ENCODE peak calls at places on chromosome 4, in four cellular contexts. One of them, this sample, is unnamed.

GRCh38 chr4:125140966-125141495 is 173.7 kb upstream of the FAT4 start:
- DNase-seq in NCI-H345: no peak
- DNase-seq in stimulated activated CD8-positive, alpha-beta memory T cell treated with anti-CD3 and anti-CD28 coated beads, Interleukin-4, amount 100 ng/mL, for 24 hours: no peak
- DNase-seq in AG10803: peak
- DNase-seq in this sample: peak

GRCh38 chr4:65482410-65482809 is 187.9 kb downstream of the EPHA5 start:
- DNase-seq in stimulated activated CD8-positive, alpha-beta memory T cell treated with anti-CD3 and anti-CD28 coated beads, Interleukin-4, amount 100 ng/mL, for 24 hours: no peak
- DNase-seq in NCI-H345: no peak
- DNase-seq in AG10803: no peak
- DNase-seq in this sample: no peak

GRCh38 chr4:93646225-93646930 is 182.2 kb upstream of the ATOH1 start:
- DNase-seq in AG10803: no peak
- DNase-seq in NCI-H345: no peak
- DNase-seq in stimulated activated CD8-positive, alpha-beta memory T cell treated with anti-CD3 and anti-CD28 coated beads, Interleukin-4, amount 100 ng/mL, for 24 hours: no peak
- DNase-seq in this sample: no peak

GRCh38 chr4:182829196-182829595 is 88.0 kb downstream of the DCTD start:
- DNase-seq in NCI-H345: no peak
- DNase-seq in stimulated activated CD8-positive, alpha-beta memory T cell treated with anti-CD3 and anti-CD28 coated beads, Interleukin-4, amount 100 ng/mL, for 24 hours: no peak
- DNase-seq in AG10803: no peak
- DNase-seq in this sample: no peak

GRCh38 chr4:87677731-87678130 is 27.7 kb downstream of the DMP1 start:
- DNase-seq in AG10803: no peak
- DNase-seq in NCI-H345: no peak
- DNase-seq in stimulated activated CD8-positive, alpha-beta memory T cell treated with anti-CD3 and anti-CD28 coated beads, Interleukin-4, amount 100 ng/mL, for 24 hours: no peak
- DNase-seq in this sample: no peak

GRCh38 chr4:138311771-138312535 is 69.8 kb upstream of the SLC7A11 start:
- DNase-seq in NCI-H345: no peak
- DNase-seq in stimulated activated CD8-positive, alpha-beta memory T cell treated with anti-CD3 and anti-CD28 coated beads, Interleukin-4, amount 100 ng/mL, for 24 hours: no peak
- DNase-seq in AG10803: peak
- DNase-seq in this sample: no peak

GRCh38 chr4:76251448-76252270 is at the start of gene FAM47E:
- DNase-seq in NCI-H345: peak
- DNase-seq in stimulated activated CD8-positive, alpha-beta memory T cell treated with anti-CD3 and anti-CD28 coated beads, Interleukin-4, amount 100 ng/mL, for 24 hours: peak
- DNase-seq in AG10803: peak
- DNase-seq in this sample: peak

GRCh38 chr4:72076562-72076961 is 44.8 kb downstream of the NPFFR2 start:
- DNase-seq in NCI-H345: no peak
- DNase-seq in stimulated activated CD8-positive, alpha-beta memory T cell treated with anti-CD3 and anti-CD28 coated beads, Interleukin-4, amount 100 ng/mL, for 24 hours: no peak
- DNase-seq in AG10803: peak
- DNase-seq in this sample: no peak

GRCh38 chr4:88526221-88526815 is 2.7 kb upstream of the PYURF start:
- DNase-seq in stimulated activated CD8-positive, alpha-beta memory T cell treated with anti-CD3 and anti-CD28 coated beads, Interleukin-4, amount 100 ng/mL, for 24 hours: no peak
- DNase-seq in AG10803: peak
- DNase-seq in NCI-H345: peak
- DNase-seq in this sample: no peak

GRCh38 chr4:2767046-2767704 is 11.0 kb upstream of the TNIP2 start:
- DNase-seq in AG10803: no peak
- DNase-seq in stimulated activated CD8-positive, alpha-beta memory T cell treated with anti-CD3 and anti-CD28 coated beads, Interleukin-4, amount 100 ng/mL, for 24 hours: no peak
- DNase-seq in NCI-H345: no peak
- DNase-seq in this sample: no peak

GRCh38 chr4:67727124-67727850 is 26.3 kb upstream of the UBA6 start:
- DNase-seq in NCI-H345: no peak
- DNase-seq in AG10803: peak
- DNase-seq in stimulated activated CD8-positive, alpha-beta memory T cell treated with anti-CD3 and anti-CD28 coated beads, Interleukin-4, amount 100 ng/mL, for 24 hours: no peak
- DNase-seq in this sample: peak

GRCh38 chr4:109302366-109303140 is at the start of gene COL25A1:
- DNase-seq in NCI-H345: no peak
- DNase-seq in stimulated activated CD8-positive, alpha-beta memory T cell treated with anti-CD3 and anti-CD28 coated beads, Interleukin-4, amount 100 ng/mL, for 24 hours: peak
- DNase-seq in AG10803: peak
- DNase-seq in this sample: peak

GRCh38 chr4:16765549-16765948 is 132.9 kb downstream of the LDB2 start:
- DNase-seq in stimulated activated CD8-positive, alpha-beta memory T cell treated with anti-CD3 and anti-CD28 coated beads, Interleukin-4, amount 100 ng/mL, for 24 hours: no peak
- DNase-seq in NCI-H345: no peak
- DNase-seq in AG10803: no peak
- DNase-seq in this sample: no peak

GRCh38 chr4:98113005-98113404 is 30.3 kb downstream of the STPG2 start:
- DNase-seq in stimulated activated CD8-positive, alpha-beta memory T cell treated with anti-CD3 and anti-CD28 coated beads, Interleukin-4, amount 100 ng/mL, for 24 hours: no peak
- DNase-seq in AG10803: peak
- DNase-seq in NCI-H345: peak
- DNase-seq in this sample: peak